ENCODE peak calls at places on chromosomes 3 and 15, in eight cellular contexts. One of them, this sample, is unnamed.

GRCh38 chr3:13782501-13782900 is 97.4 kb downstream of the WNT7A start:
- DNase-seq in A673: no peak
- DNase-seq in dermis microvascular lymphatic vessel endothelial cell: peak; percentile 56
- DNase-seq in stimulated activated CD8-positive, alpha-beta memory T cell treated with anti-CD3 and anti-CD28 coated beads, Interleukin-7, amount 100 ng/mL, for 24 hours: no peak
- DNase-seq in NCI-H510A treated with DMSO at 0.1 percent for 48 hours: no peak
- DNase-seq in occipital lobe: peak; percentile 32
- DNase-seq in GM13976: no peak
- DNase-seq in RWPE1: no peak
- DNase-seq in this sample: no peak

GRCh38 chr3:147392083-147392916 is 14.0 kb downstream of the ZIC4 start:
- DNase-seq in GM13976: no peak
- DNase-seq in RWPE1: no peak
- DNase-seq in NCI-H510A treated with DMSO at 0.1 percent for 48 hours: peak; percentile 94
- DNase-seq in A673: peak; percentile 77
- DNase-seq in stimulated activated CD8-positive, alpha-beta memory T cell treated with anti-CD3 and anti-CD28 coated beads, Interleukin-7, amount 100 ng/mL, for 24 hours: no peak
- DNase-seq in occipital lobe: peak; percentile 20
- DNase-seq in dermis microvascular lymphatic vessel endothelial cell: no peak
- DNase-seq in this sample: peak; percentile 93

GRCh38 chr3:117750674-117751073 is 1041.1 kb downstream of the TUSC7 start:
- DNase-seq in RWPE1: no peak
- DNase-seq in stimulated activated CD8-positive, alpha-beta memory T cell treated with anti-CD3 and anti-CD28 coated beads, Interleukin-7, amount 100 ng/mL, for 24 hours: no peak
- DNase-seq in occipital lobe: no peak
- DNase-seq in dermis microvascular lymphatic vessel endothelial cell: no peak
- DNase-seq in A673: no peak
- DNase-seq in GM13976: no peak
- DNase-seq in NCI-H510A treated with DMSO at 0.1 percent for 48 hours: no peak
- DNase-seq in this sample: no peak

GRCh38 chr3:12984023-12984823 is 89.0 kb downstream of the IQSEC1 start:
- DNase-seq in NCI-H510A treated with DMSO at 0.1 percent for 48 hours: peak; percentile 60
- DNase-seq in RWPE1: peak; percentile 32
- DNase-seq in occipital lobe: peak; percentile 29
- DNase-seq in A673: peak; percentile 81
- DNase-seq in GM13976: peak; percentile 79
- DNase-seq in stimulated activated CD8-positive, alpha-beta memory T cell treated with anti-CD3 and anti-CD28 coated beads, Interleukin-7, amount 100 ng/mL, for 24 hours: peak; percentile 26
- DNase-seq in dermis microvascular lymphatic vessel endothelial cell: peak; percentile 58
- DNase-seq in this sample: peak; percentile 81

GRCh38 chr3:30073622-30074021 is 532.8 kb upstream of the TGFBR2 start:
- DNase-seq in GM13976: no peak
- DNase-seq in A673: peak; percentile 23
- DNase-seq in NCI-H510A treated with DMSO at 0.1 percent for 48 hours: no peak
- DNase-seq in dermis microvascular lymphatic vessel endothelial cell: no peak
- DNase-seq in stimulated activated CD8-positive, alpha-beta memory T cell treated with anti-CD3 and anti-CD28 coated beads, Interleukin-7, amount 100 ng/mL, for 24 hours: no peak
- DNase-seq in occipital lobe: no peak
- DNase-seq in RWPE1: no peak
- DNase-seq in this sample: no peak

GRCh38 chr3:170171563-170171962 is 10.0 kb downstream of the PHC3 start:
- DNase-seq in GM13976: peak; percentile 62
- DNase-seq in NCI-H510A treated with DMSO at 0.1 percent for 48 hours: no peak
- DNase-seq in RWPE1: no peak
- DNase-seq in dermis microvascular lymphatic vessel endothelial cell: no peak
- DNase-seq in occipital lobe: no peak
- DNase-seq in stimulated activated CD8-positive, alpha-beta memory T cell treated with anti-CD3 and anti-CD28 coated beads, Interleukin-7, amount 100 ng/mL, for 24 hours: no peak
- DNase-seq in A673: no peak
- DNase-seq in this sample: no peak

GRCh38 chr15:28098360-28098765 is 752 bp downstream of the OCA2 start:
- DNase-seq in occipital lobe: no peak
- DNase-seq in RWPE1: no peak
- DNase-seq in NCI-H510A treated with DMSO at 0.1 percent for 48 hours: no peak
- DNase-seq in GM13976: no peak
- DNase-seq in dermis microvascular lymphatic vessel endothelial cell: no peak
- DNase-seq in A673: no peak
- DNase-seq in stimulated activated CD8-positive, alpha-beta memory T cell treated with anti-CD3 and anti-CD28 coated beads, Interleukin-7, amount 100 ng/mL, for 24 hours: no peak
- DNase-seq in this sample: no peak

GRCh38 chr3:65006300-65006739 is 318.5 kb upstream of the ADAMTS9 start:
- DNase-seq in A673: peak; percentile 17
- DNase-seq in RWPE1: no peak
- DNase-seq in stimulated activated CD8-positive, alpha-beta memory T cell treated with anti-CD3 and anti-CD28 coated beads, Interleukin-7, amount 100 ng/mL, for 24 hours: no peak
- DNase-seq in occipital lobe: no peak
- DNase-seq in NCI-H510A treated with DMSO at 0.1 percent for 48 hours: no peak
- DNase-seq in dermis microvascular lymphatic vessel endothelial cell: no peak
- DNase-seq in GM13976: no peak
- DNase-seq in this sample: no peak

GRCh38 chr15:70613259-70613658 is 150.1 kb downstream of the UACA start:
- DNase-seq in dermis microvascular lymphatic vessel endothelial cell: no peak
- DNase-seq in A673: no peak
- DNase-seq in GM13976: no peak
- DNase-seq in NCI-H510A treated with DMSO at 0.1 percent for 48 hours: no peak
- DNase-seq in stimulated activated CD8-positive, alpha-beta memory T cell treated with anti-CD3 and anti-CD28 coated beads, Interleukin-7, amount 100 ng/mL, for 24 hours: no peak
- DNase-seq in occipital lobe: no peak
- DNase-seq in RWPE1: no peak
- DNase-seq in this sample: no peak

GRCh38 chr3:160226026-160226739 is 961 bp downstream of the C3orf80 start:
- DNase-seq in stimulated activated CD8-positive, alpha-beta memory T cell treated with anti-CD3 and anti-CD28 coated beads, Interleukin-7, amount 100 ng/mL, for 24 hours: no peak
- DNase-seq in NCI-H510A treated with DMSO at 0.1 percent for 48 hours: no peak
- DNase-seq in occipital lobe: no peak
- DNase-seq in dermis microvascular lymphatic vessel endothelial cell: no peak
- DNase-seq in GM13976: peak; percentile 52
- DNase-seq in RWPE1: no peak
- DNase-seq in A673: no peak
- DNase-seq in this sample: no peak